ENCODE peak calls at places on chromosomes 2 and 18, in five cellular contexts. R, P, I, A and E are unnamed samples.

GRCh38 chr2:233026211-233026813 is 6.2 kb upstream of the NEU2 start:
- DNase-seq in R (no peak), P (peak), I (no peak), A (no peak), E (no peak)

GRCh38 chr2:240820607-240821428 is 799 bp upstream of the KIF1A start:
- DNase-seq in R (peak), P (no peak), I (peak), A (no peak), E (peak)

GRCh38 chr2:18784245-18784644 is 194.9 kb upstream of the NT5C1B start:
- DNase-seq in R (no peak), P (no peak), I (no peak), A (no peak), E (no peak)

GRCh38 chr2:149473538-149473937 is 114.0 kb downstream of the MMADHC start:
- DNase-seq in R (no peak), P (no peak), I (no peak), A (no peak), E (no peak)

GRCh38 chr2:160228141-160228963 is 28.3 kb upstream of the ITGB6 start:
- DNase-seq in R (no peak), P (peak), I (no peak), A (no peak), E (no peak)

GRCh38 chr2:1676913-1677832 is 67.1 kb downstream of the PXDN start:
- DNase-seq in R (no peak), P (no peak), I (no peak), A (no peak), E (no peak)

GRCh38 chr18:11951390-11951851 is 29.9 kb upstream of the IMPA2 start:
- DNase-seq in R (no peak), P (no peak), I (no peak), A (no peak), E (no peak)

GRCh38 chr2:43086451-43087221 is 139.8 kb downstream of the ZFP36L2 start:
- DNase-seq in R (no peak), P (peak), I (no peak), A (peak), E (no peak)

GRCh38 chr2:37389984-37390765 is 45.7 kb downstream of the QPCT start:
- DNase-seq in R (peak), P (peak), I (no peak), A (peak), E (no peak)

GRCh38 chr2:142165790-142166189 is 35.0 kb upstream of the LRP1B start:
- DNase-seq in R (no peak), P (peak), I (no peak), A (peak), E (peak)

GRCh38 chr18:55419132-55419938 is 168.7 kb downstream of the TCF4 start:
- DNase-seq in R (no peak), P (no peak), I (no peak), A (no peak), E (peak)

GRCh38 chr2:31413025-31413424 is 1.5 kb downstream of the XDH start:
- DNase-seq in R (no peak), P (no peak), I (no peak), A (no peak), E (no peak)

GRCh38 chr2:144154205-144154604 is 365.7 kb downstream of the ZEB2 start:
- DNase-seq in R (no peak), P (no peak), I (no peak), A (no peak), E (no peak)

GRCh38 chr2:208648368-208648767 is 241.8 kb downstream of the PTH2R start:
- DNase-seq in R (no peak), P (no peak), I (no peak), A (no peak), E (no peak)

GRCh38 chr18:2411381-2411977 is 159.8 kb downstream of the METTL4 start:
- DNase-seq in R (no peak), P (no peak), I (no peak), A (peak), E (no peak)